ENCODE peak calls at places on chromosomes 4 and X, in five cellular contexts. F, U, K, V and N are unnamed samples.
A peak's percentile ranks its signal among the peaks of the same experiment; 100 is the strongest.

GRCh38 chr4:94642561-94642866 is 115.2 kb upstream of the BMPR1B start:
- DNase-seq in F (no peak), U (peak; percentile 5), K (no peak), V (no peak), N (no peak)

GRCh38 chrX:10356979-10357378 is 200.2 kb downstream of the CLCN4 start:
- DNase-seq in F (no peak), U (peak; percentile 58), K (no peak), V (no peak), N (no peak)

GRCh38 chr4:36241771-36242170 is 2.5 kb downstream of the ARAP2 start:
- DNase-seq in F (no peak), U (no peak), K (no peak), V (no peak), N (no peak)

GRCh38 chr4:188030401-188030800 is 34.8 kb downstream of the ZFP42 start:
- DNase-seq in F (no peak), U (no peak), K (no peak), V (no peak), N (no peak)

GRCh38 chrX:96703816-96704215 is 19.2 kb downstream of the DIAPH2 start:
- DNase-seq in F (no peak), U (peak; percentile 6), K (no peak), V (no peak), N (no peak)

GRCh38 chrX:147550217-147550616 is 361.5 kb upstream of the FMR1 start:
- DNase-seq in F (no peak), U (no peak), K (no peak), V (peak; percentile 14), N (peak; percentile 34)

GRCh38 chr4:58658701-58659100 is 1548.5 kb upstream of the IGFBP7 start:
- DNase-seq in F (no peak), U (no peak), K (no peak), V (no peak), N (no peak)

GRCh38 chr4:151851354-151851753 is 90.5 kb upstream of the GATB start:
- DNase-seq in F (no peak), U (no peak), K (no peak), V (no peak), N (no peak)

GRCh38 chr4:168095776-168096443 is 3.6 kb downstream of the ANXA10 start:
- DNase-seq in F (no peak), U (peak; percentile 57), K (no peak), V (no peak), N (no peak)

GRCh38 chrX:30153881-30154260 is 61.5 kb upstream of the MAGEB2 start:
- DNase-seq in F (peak; percentile 58), U (peak; percentile 31), K (no peak), V (no peak), N (no peak)

GRCh38 chr4:9952415-9952950 is 68.8 kb downstream of the SLC2A9 start:
- DNase-seq in F (no peak), U (no peak), K (no peak), V (no peak), N (peak; percentile 40)

GRCh38 chr4:43113196-43113595 is 220.7 kb downstream of the GRXCR1 start:
- DNase-seq in F (no peak), U (no peak), K (no peak), V (no peak), N (no peak)

GRCh38 chr4:101791189-101791572 is 651 bp downstream of the BANK1 start:
- DNase-seq in F (no peak), U (no peak), K (no peak), V (no peak), N (no peak)

GRCh38 chr4:101793397-101793796 is 2.9 kb downstream of the BANK1 start:
- DNase-seq in F (no peak), U (no peak), K (no peak), V (no peak), N (no peak)

GRCh38 chr4:101790521-101791188 is at the start of gene BANK1:
- DNase-seq in F (peak; percentile 65), U (peak; percentile 2), K (peak; percentile 67), V (peak; percentile 46), N (peak; percentile 88)

GRCh38 chr4:101792056-101792575 is 1.6 kb downstream of the BANK1 start:
- DNase-seq in F (no peak), U (no peak), K (no peak), V (no peak), N (no peak)

DNA sequence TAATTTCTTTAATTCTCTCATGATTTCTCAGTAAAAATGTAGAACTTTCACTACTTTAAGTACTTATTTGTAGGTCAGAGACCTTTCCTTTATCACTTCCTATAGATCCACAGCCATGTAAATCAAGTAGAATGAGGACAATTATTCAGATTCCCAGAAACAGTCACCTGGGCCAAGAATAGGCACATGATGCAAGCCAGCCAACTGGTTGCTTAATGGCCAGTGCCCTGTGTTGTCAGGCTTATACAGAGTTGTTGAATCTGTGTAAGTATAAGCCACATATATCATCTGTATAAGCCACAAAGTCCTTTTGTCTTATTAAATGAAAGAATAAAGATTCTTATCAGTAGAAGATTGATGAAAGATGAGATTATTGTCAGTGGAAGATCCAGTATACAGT is 5.2 kb downstream of the BANK1 start:
- DNase-seq in F (no peak), U (no peak), K (no peak), V (no peak), N (no peak)
- H3K4me1 ChIP-seq in F (peaks cover 3% of the 10 kb centered on the region), U (no peaks in the 10 kb centered on the region), K (peaks cover 1% of the 10 kb centered on the region), V (no peaks in the 10 kb centered on the region), N (no peaks in the 10 kb centered on the region)

GRCh38 chrX:3815896-3816664 is 102.6 kb upstream of the PRKX start:
- DNase-seq in F (peak; percentile 34), U (peak; percentile 12), K (no peak), V (peak; percentile 20), N (peak; percentile 58)
- H3K14ac ChIP-seq in F (no peak overlapping the region), U (no peak overlapping the region), K (no peak overlapping the region), V (no peak overlapping the region), N (peak overlapping the region; percentile 62)

GRCh38 chrX:65718538-65718937 is 51.1 kb downstream of the MSN start:
- DNase-seq in F (no peak), U (no peak), K (no peak), V (no peak), N (no peak)
- H3K4me1 ChIP-seq in F (peaks cover 4% of the 10 kb centered on the region), U (peaks cover 4% of the 10 kb centered on the region), K (no peaks in the 10 kb centered on the region), V (no peaks in the 10 kb centered on the region), N (no peaks in the 10 kb centered on the region)

GRCh38 chr4:52823478-52824092 is 38.5 kb upstream of the RASL11B start:
- DNase-seq in F (peak; percentile 73), U (peak; percentile 47), K (no peak), V (no peak), N (no peak)
- H3K14ac ChIP-seq in F (no peak overlapping the region), U (peak overlapping the region; percentile 86), K (no peak overlapping the region), V (no peak overlapping the region), N (no peak overlapping the region)